ENCODE peak calls at places on chromosomes 12 and 14, in six cellular contexts. One of them, this sample, is unnamed.

GRCh38 chr12:122969657-122970056 is 3.4 kb upstream of the ABCB9 start:
- DNase-seq in uterus: no peak
- DNase-seq in GM23248: no peak
- DNase-seq in AG04450: no peak
- DNase-seq in Panc1: no peak
- DNase-seq in PC-9: no peak
- DNase-seq in this sample: no peak

GRCh38 chr14:104178279-104178678 is 39.9 kb downstream of the KIF26A start:
- DNase-seq in GM23248: no peak
- DNase-seq in AG04450: no peak
- DNase-seq in PC-9: peak; percentile 45
- DNase-seq in Panc1: no peak
- DNase-seq in uterus: no peak
- DNase-seq in this sample: no peak

GRCh38 chr12:127355061-127355820 is 911.7 kb upstream of the TMEM132C start:
- DNase-seq in AG04450: no peak
- DNase-seq in uterus: no peak
- DNase-seq in GM23248: peak; percentile 60
- DNase-seq in Panc1: no peak
- DNase-seq in PC-9: no peak
- DNase-seq in this sample: peak; percentile 43

GRCh38 chr14:27528328-27528727 is 930.5 kb upstream of the NOVA1 start:
- DNase-seq in PC-9: no peak
- DNase-seq in Panc1: peak; percentile 17
- DNase-seq in uterus: no peak
- DNase-seq in GM23248: peak; percentile 7
- DNase-seq in AG04450: no peak
- DNase-seq in this sample: peak; percentile 24

GRCh38 chr12:116121453-116121871 is 156.0 kb downstream of the MED13L start:
- DNase-seq in AG04450: no peak
- DNase-seq in Panc1: no peak
- DNase-seq in uterus: no peak
- DNase-seq in GM23248: peak; percentile 65
- DNase-seq in PC-9: no peak
- DNase-seq in this sample: no peak

GRCh38 chr14:84202486-84202885 is 1327.5 kb upstream of the FLRT2 start:
- DNase-seq in GM23248: no peak
- DNase-seq in PC-9: no peak
- DNase-seq in uterus: no peak
- DNase-seq in AG04450: no peak
- DNase-seq in Panc1: no peak
- DNase-seq in this sample: no peak

GRCh38 chr12:132489078-132489601 is 811 bp upstream of the FBRSL1 start:
- DNase-seq in uterus: no peak
- DNase-seq in AG04450: no peak
- DNase-seq in PC-9: no peak
- DNase-seq in Panc1: no peak
- DNase-seq in GM23248: peak; percentile 37
- DNase-seq in this sample: no peak

GRCh38 chr12:13153180-13153579 is 43.3 kb upstream of the EMP1 start:
- DNase-seq in AG04450: no peak
- DNase-seq in Panc1: no peak
- DNase-seq in PC-9: no peak
- DNase-seq in GM23248: no peak
- DNase-seq in uterus: no peak
- DNase-seq in this sample: no peak

GRCh38 chr12:68501226-68501625 is 109.5 kb upstream of the RAP1B start:
- DNase-seq in Panc1: no peak
- DNase-seq in uterus: no peak
- DNase-seq in GM23248: no peak
- DNase-seq in PC-9: no peak
- DNase-seq in AG04450: no peak
- DNase-seq in this sample: no peak

GRCh38 chr12:51270067-51270846 is at the start of gene SMAGP:
- DNase-seq in AG04450: no peak
- DNase-seq in PC-9: peak; percentile 92
- DNase-seq in Panc1: no peak
- DNase-seq in GM23248: peak; percentile 66
- DNase-seq in uterus: peak; percentile 31
- DNase-seq in this sample: peak; percentile 44

GRCh38 chr14:100078997-100079561 is 13.9 kb downstream of the EVL start:
- DNase-seq in AG04450: no peak
- DNase-seq in uterus: no peak
- DNase-seq in GM23248: peak; percentile 83
- DNase-seq in Panc1: no peak
- DNase-seq in PC-9: no peak
- DNase-seq in this sample: no peak
- H3K27ac ChIP-seq in AG04450: no peak overlapping the region
- H3K27ac ChIP-seq in uterus: no peak overlapping the region
- H3K27ac ChIP-seq in GM23248: peak overlapping the region; percentile 34
- H3K27ac ChIP-seq in Panc1: no peak overlapping the region
- H3K27ac ChIP-seq in PC-9: no peak overlapping the region
- H3K27ac ChIP-seq in this sample: peak overlapping the region; percentile 31

DNA sequence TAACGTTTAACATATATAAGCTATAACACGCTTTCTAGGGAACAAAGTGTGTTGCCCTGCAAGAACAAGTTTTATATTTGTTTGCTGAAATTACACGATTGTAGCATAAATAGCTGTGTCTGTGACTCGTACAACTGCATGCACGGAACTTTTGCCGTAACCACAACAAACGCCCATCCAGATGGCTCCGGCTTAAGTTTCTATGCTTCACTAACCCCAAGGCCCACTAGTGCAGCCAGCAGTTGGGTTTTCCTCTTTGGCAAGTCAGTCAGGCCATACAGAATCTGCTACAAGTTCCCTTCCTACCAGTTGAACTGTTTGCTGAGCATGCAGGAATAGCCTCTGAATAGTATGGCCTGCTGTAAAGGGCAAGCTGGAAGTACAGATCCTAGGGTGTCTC is 12.1 kb downstream of the CSRP2 start:
- DNase-seq in Panc1: no peak
- DNase-seq in uterus: no peak
- DNase-seq in AG04450: no peak
- DNase-seq in GM23248: peak; percentile 66
- DNase-seq in PC-9: no peak
- DNase-seq in this sample: no peak
- H3K27ac ChIP-seq in Panc1: no peak overlapping the region
- H3K27ac ChIP-seq in uterus: no peak overlapping the region
- H3K27ac ChIP-seq in AG04450: no peak overlapping the region
- H3K27ac ChIP-seq in GM23248: no peak overlapping the region
- H3K27ac ChIP-seq in PC-9: no peak overlapping the region
- H3K27ac ChIP-seq in this sample: no peak overlapping the region

GRCh38 chr14:56127156-56127555 is 8.9 kb downstream of the PELI2 start:
- DNase-seq in PC-9: no peak
- DNase-seq in GM23248: no peak
- DNase-seq in Panc1: no peak
- DNase-seq in AG04450: no peak
- DNase-seq in uterus: no peak
- DNase-seq in this sample: no peak

GRCh38 chr14:56129092-56129491 is 10.9 kb downstream of the PELI2 start:
- DNase-seq in uterus: no peak
- DNase-seq in Panc1: no peak
- DNase-seq in GM23248: no peak
- DNase-seq in PC-9: no peak
- DNase-seq in AG04450: no peak
- DNase-seq in this sample: no peak

GRCh38 chr14:56126514-56126913 is 8.3 kb downstream of the PELI2 start:
- DNase-seq in AG04450: no peak
- DNase-seq in GM23248: no peak
- DNase-seq in Panc1: no peak
- DNase-seq in uterus: no peak
- DNase-seq in PC-9: no peak
- DNase-seq in this sample: no peak

GRCh38 chr14:56124296-56124695 is 6.1 kb downstream of the PELI2 start:
- DNase-seq in AG04450: no peak
- DNase-seq in uterus: no peak
- DNase-seq in PC-9: no peak
- DNase-seq in GM23248: peak; percentile 23
- DNase-seq in Panc1: no peak
- DNase-seq in this sample: no peak

DNA sequence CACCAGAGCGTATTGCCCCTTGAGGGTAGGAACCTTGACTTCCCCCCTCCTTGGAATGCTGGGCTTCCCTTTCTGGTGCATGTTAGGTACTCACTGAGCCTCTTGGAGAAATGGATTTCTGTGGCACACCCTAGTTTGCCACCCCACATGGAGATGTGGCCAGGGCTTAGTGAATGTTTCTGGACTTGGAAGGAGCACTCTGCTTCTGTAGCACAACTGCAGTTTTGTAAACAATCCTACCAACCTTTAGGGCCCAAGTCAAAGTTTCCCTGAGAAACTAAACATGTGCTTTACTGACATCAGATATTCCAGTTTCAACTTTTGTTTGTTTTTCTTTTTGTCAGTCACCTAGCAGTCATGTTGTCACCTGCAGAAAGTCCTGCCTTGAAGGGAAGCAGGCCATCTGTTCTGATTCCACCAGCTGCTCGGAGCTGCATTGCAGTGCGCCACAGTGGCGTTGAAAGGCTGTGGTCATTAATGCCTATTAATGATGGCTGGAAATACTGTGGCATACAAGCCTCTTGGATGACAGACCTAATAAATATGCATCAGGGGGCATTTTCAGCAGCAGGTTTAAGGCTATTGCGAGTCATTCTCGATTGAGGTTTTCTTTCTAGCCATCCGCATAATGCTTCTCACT is 7.7 kb downstream of the PELI2 start:
- DNase-seq in PC-9: no peak
- DNase-seq in Panc1: no peak
- DNase-seq in AG04450: no peak
- DNase-seq in uterus: no peak
- DNase-seq in GM23248: no peak
- DNase-seq in this sample: no peak
- H3K27ac ChIP-seq in PC-9: no peak overlapping the region
- H3K27ac ChIP-seq in Panc1: no peak overlapping the region
- H3K27ac ChIP-seq in AG04450: no peak overlapping the region
- H3K27ac ChIP-seq in uterus: no peak overlapping the region
- H3K27ac ChIP-seq in GM23248: no peak overlapping the region
- H3K27ac ChIP-seq in this sample: no peak overlapping the region

DNA sequence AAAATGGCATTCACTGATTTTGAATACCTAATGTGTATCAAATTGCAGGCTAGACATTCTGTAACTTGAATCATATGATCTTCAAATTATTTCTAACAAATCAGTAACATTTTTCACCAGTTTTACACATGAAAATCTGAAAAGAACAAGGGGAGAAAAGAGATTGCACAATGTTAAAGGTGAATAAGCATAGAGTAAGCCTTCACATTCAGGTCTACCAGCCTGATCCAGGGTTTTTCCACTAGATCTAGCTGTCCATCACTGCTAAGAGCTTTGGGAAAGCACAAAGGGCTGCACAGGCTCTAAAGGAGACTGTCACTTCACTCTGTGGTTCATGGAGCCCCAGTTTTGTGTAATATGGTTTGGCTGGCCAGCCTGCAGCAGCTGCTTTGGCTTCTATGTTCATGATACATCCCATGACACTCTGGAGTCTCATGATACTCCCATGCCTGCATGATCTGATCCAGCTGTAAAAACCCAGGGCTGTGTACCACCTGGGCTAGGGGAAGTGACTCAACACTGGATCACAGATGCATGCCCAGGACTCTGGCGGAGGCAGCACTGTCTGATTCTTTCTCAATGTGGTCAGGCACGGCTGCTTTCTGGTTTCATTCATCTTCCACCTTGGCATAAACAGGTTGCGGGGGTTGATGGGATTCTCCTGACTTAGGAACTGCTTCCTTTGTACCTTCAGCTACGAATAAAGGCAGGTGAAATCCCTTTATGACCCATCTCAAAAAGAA is 859.7 kb downstream of the GALC start:
- DNase-seq in uterus: peak; percentile 16
- DNase-seq in PC-9: no peak
- DNase-seq in GM23248: peak; percentile 77
- DNase-seq in Panc1: no peak
- DNase-seq in AG04450: peak; percentile 88
- DNase-seq in this sample: peak; percentile 88
- H3K27ac ChIP-seq in uterus: no peak overlapping the region
- H3K27ac ChIP-seq in PC-9: no peak overlapping the region
- H3K27ac ChIP-seq in GM23248: no peak overlapping the region
- H3K27ac ChIP-seq in Panc1: no peak overlapping the region
- H3K27ac ChIP-seq in AG04450: peak overlapping the region; percentile 62
- H3K27ac ChIP-seq in this sample: peak overlapping the region; percentile 49

GRCh38 chr12:33588725-33589405 is 149.2 kb upstream of the SYT10 start:
- DNase-seq in uterus: no peak
- DNase-seq in PC-9: no peak
- DNase-seq in GM23248: no peak
- DNase-seq in Panc1: no peak
- DNase-seq in AG04450: no peak
- DNase-seq in this sample: no peak

GRCh38 chr12:33588082-33588712 is 148.6 kb upstream of the SYT10 start:
- DNase-seq in Panc1: no peak
- DNase-seq in uterus: no peak
- DNase-seq in AG04450: no peak
- DNase-seq in PC-9: peak; percentile 66
- DNase-seq in GM23248: peak; percentile 32
- DNase-seq in this sample: peak; percentile 64

GRCh38 chr12:33581613-33582122 is 142.0 kb upstream of the SYT10 start:
- DNase-seq in uterus: no peak
- DNase-seq in AG04450: no peak
- DNase-seq in PC-9: no peak
- DNase-seq in Panc1: no peak
- DNase-seq in GM23248: no peak
- DNase-seq in this sample: no peak

GRCh38 chr12:33589609-33590114 is 150.0 kb upstream of the SYT10 start:
- DNase-seq in uterus: no peak
- DNase-seq in GM23248: no peak
- DNase-seq in PC-9: no peak
- DNase-seq in Panc1: no peak
- DNase-seq in AG04450: no peak
- DNase-seq in this sample: no peak

GRCh38 chr12:33586576-33586975 is 147.0 kb upstream of the SYT10 start:
- DNase-seq in Panc1: no peak
- DNase-seq in GM23248: no peak
- DNase-seq in uterus: no peak
- DNase-seq in AG04450: no peak
- DNase-seq in PC-9: no peak
- DNase-seq in this sample: no peak
- H3K27ac ChIP-seq in Panc1: no peak overlapping the region
- H3K27ac ChIP-seq in GM23248: no peak overlapping the region
- H3K27ac ChIP-seq in uterus: no peak overlapping the region
- H3K27ac ChIP-seq in AG04450: no peak overlapping the region
- H3K27ac ChIP-seq in PC-9: peak overlapping the region; percentile 96
- H3K27ac ChIP-seq in this sample: no peak overlapping the region

GRCh38 chr14:91175802-91176201 is 61.9 kb downstream of the DGLUCY start:
- DNase-seq in AG04450: no peak
- DNase-seq in uterus: no peak
- DNase-seq in PC-9: no peak
- DNase-seq in Panc1: no peak
- DNase-seq in GM23248: no peak
- DNase-seq in this sample: no peak

GRCh38 chr14:91173867-91174266 is 60.0 kb downstream of the DGLUCY start:
- DNase-seq in PC-9: no peak
- DNase-seq in AG04450: no peak
- DNase-seq in GM23248: no peak
- DNase-seq in uterus: no peak
- DNase-seq in Panc1: no peak
- DNase-seq in this sample: no peak

GRCh38 chr14:91177797-91178147 is 63.9 kb downstream of the DGLUCY start:
- DNase-seq in uterus: no peak
- DNase-seq in PC-9: no peak
- DNase-seq in GM23248: no peak
- DNase-seq in Panc1: no peak
- DNase-seq in AG04450: no peak
- DNase-seq in this sample: no peak

GRCh38 chr14:91175296-91175695 is 61.4 kb downstream of the DGLUCY start:
- DNase-seq in uterus: no peak
- DNase-seq in PC-9: no peak
- DNase-seq in Panc1: no peak
- DNase-seq in GM23248: no peak
- DNase-seq in AG04450: no peak
- DNase-seq in this sample: no peak

GRCh38 chr14:91177073-91177796 is 63.4 kb downstream of the DGLUCY start:
- DNase-seq in uterus: peak; percentile 48
- DNase-seq in GM23248: peak; percentile 81
- DNase-seq in AG04450: no peak
- DNase-seq in PC-9: peak; percentile 10
- DNase-seq in Panc1: peak; percentile 46
- DNase-seq in this sample: peak; percentile 67
- H3K27ac ChIP-seq in uterus: no peak overlapping the region
- H3K27ac ChIP-seq in GM23248: no peak overlapping the region
- H3K27ac ChIP-seq in AG04450: no peak overlapping the region
- H3K27ac ChIP-seq in PC-9: no peak overlapping the region
- H3K27ac ChIP-seq in Panc1: no peak overlapping the region
- H3K27ac ChIP-seq in this sample: peak overlapping the region; percentile 51

This sample was measured in RWPE1.